ENCODE peak calls at places on chromosomes 13 and 19, in ten cellular contexts. One of them, this sample, is unnamed.

GRCh38 chr13:45907501-45907900 is 55.9 kb upstream of the SIAH3 start:
- DNase-seq in HCT116: no peak
- DNase-seq in fibroblast of lung: no peak
- DNase-seq in PC-3: no peak
- DNase-seq in IMR-90: no peak
- DNase-seq in H9: no peak
- DNase-seq in GM23338: no peak
- DNase-seq in A549: no peak
- DNase-seq in mesendoderm: no peak
- DNase-seq in OCI-LY7: no peak
- DNase-seq in this sample: no peak

GRCh38 chr19:13806728-13807127 is 11.5 kb downstream of the ZSWIM4 start:
- DNase-seq in A549: no peak
- DNase-seq in OCI-LY7: no peak
- DNase-seq in H9: no peak
- DNase-seq in GM23338: no peak
- DNase-seq in IMR-90: no peak
- DNase-seq in HCT116: no peak
- DNase-seq in mesendoderm: no peak
- DNase-seq in fibroblast of lung: no peak
- DNase-seq in PC-3: no peak
- DNase-seq in this sample: no peak

GRCh38 chr13:27679896-27680295 is 58.2 kb downstream of the POLR1D start:
- DNase-seq in PC-3: peak; percentile 33
- DNase-seq in A549: no peak
- DNase-seq in HCT116: no peak
- DNase-seq in IMR-90: no peak
- DNase-seq in OCI-LY7: no peak
- DNase-seq in H9: no peak
- DNase-seq in fibroblast of lung: no peak
- DNase-seq in mesendoderm: no peak
- DNase-seq in GM23338: no peak
- DNase-seq in this sample: no peak

GRCh38 chr19:13692096-13692495 is 72.2 kb upstream of the MRI1 start:
- DNase-seq in IMR-90: peak; percentile 60
- DNase-seq in A549: no peak
- DNase-seq in fibroblast of lung: peak; percentile 84
- DNase-seq in OCI-LY7: no peak
- DNase-seq in GM23338: no peak
- DNase-seq in mesendoderm: no peak
- DNase-seq in HCT116: no peak
- DNase-seq in H9: no peak
- DNase-seq in PC-3: peak; percentile 93
- DNase-seq in this sample: no peak

GRCh38 chr19:36084231-36085009 is 26.5 kb upstream of the OVOL3 start:
- DNase-seq in fibroblast of lung: no peak
- DNase-seq in IMR-90: no peak
- DNase-seq in PC-3: no peak
- DNase-seq in mesendoderm: no peak
- DNase-seq in HCT116: no peak
- DNase-seq in H9: no peak
- DNase-seq in GM23338: no peak
- DNase-seq in OCI-LY7: no peak
- DNase-seq in A549: no peak
- DNase-seq in this sample: no peak

GRCh38 chr13:23469901-23470525 is 36.5 kb upstream of the SACS start:
- DNase-seq in A549: no peak
- DNase-seq in OCI-LY7: no peak
- DNase-seq in HCT116: no peak
- DNase-seq in fibroblast of lung: peak; percentile 73
- DNase-seq in mesendoderm: peak; percentile 76
- DNase-seq in GM23338: peak; percentile 58
- DNase-seq in IMR-90: peak; percentile 83
- DNase-seq in H9: no peak
- DNase-seq in PC-3: no peak
- DNase-seq in this sample: no peak

GRCh38 chr19:16688084-16688483 is 27.1 kb downstream of the TMEM38A start:
- DNase-seq in PC-3: no peak
- DNase-seq in IMR-90: no peak
- DNase-seq in mesendoderm: no peak
- DNase-seq in GM23338: no peak
- DNase-seq in HCT116: no peak
- DNase-seq in A549: no peak
- DNase-seq in OCI-LY7: no peak
- DNase-seq in H9: no peak
- DNase-seq in fibroblast of lung: no peak
- DNase-seq in this sample: no peak

GRCh38 chr19:33292595-33293254 is 9.6 kb downstream of the CEBPA start:
- DNase-seq in fibroblast of lung: no peak
- DNase-seq in H9: no peak
- DNase-seq in PC-3: peak; percentile 21
- DNase-seq in HCT116: no peak
- DNase-seq in mesendoderm: no peak
- DNase-seq in IMR-90: no peak
- DNase-seq in A549: no peak
- DNase-seq in OCI-LY7: no peak
- DNase-seq in GM23338: no peak
- DNase-seq in this sample: no peak

GRCh38 chr19:13937479-13938360 is 497 bp downstream of the PODNL1 start:
- DNase-seq in PC-3: no peak
- DNase-seq in IMR-90: no peak
- DNase-seq in HCT116: no peak
- DNase-seq in H9: peak; percentile 45
- DNase-seq in GM23338: peak; percentile 37
- DNase-seq in OCI-LY7: no peak
- DNase-seq in mesendoderm: no peak
- DNase-seq in A549: no peak
- DNase-seq in fibroblast of lung: peak; percentile 60
- DNase-seq in this sample: no peak

GRCh38 chr19:49502866-49503581 is 6.8 kb downstream of the RPS11 start:
- DNase-seq in mesendoderm: no peak
- DNase-seq in fibroblast of lung: peak; percentile 63
- DNase-seq in PC-3: peak; percentile 83
- DNase-seq in IMR-90: peak; percentile 81
- DNase-seq in HCT116: peak; percentile 54
- DNase-seq in H9: peak; percentile 46
- DNase-seq in A549: peak; percentile 69
- DNase-seq in GM23338: peak; percentile 58
- DNase-seq in OCI-LY7: peak; percentile 74
- DNase-seq in this sample: no peak

GRCh38 chr13:94232956-94233355 is 246.5 kb downstream of the DCT start:
- DNase-seq in OCI-LY7: no peak
- DNase-seq in mesendoderm: no peak
- DNase-seq in IMR-90: no peak
- DNase-seq in H9: no peak
- DNase-seq in fibroblast of lung: no peak
- DNase-seq in HCT116: no peak
- DNase-seq in GM23338: no peak
- DNase-seq in PC-3: no peak
- DNase-seq in A549: no peak
- DNase-seq in this sample: no peak

GRCh38 chr13:44378277-44378676 is 4.7 kb downstream of the SERP2 start:
- DNase-seq in IMR-90: no peak
- DNase-seq in OCI-LY7: no peak
- DNase-seq in fibroblast of lung: no peak
- DNase-seq in GM23338: no peak
- DNase-seq in PC-3: no peak
- DNase-seq in HCT116: no peak
- DNase-seq in H9: no peak
- DNase-seq in mesendoderm: no peak
- DNase-seq in A549: no peak
- DNase-seq in this sample: no peak

GRCh38 chr13:44383945-44384344 is 10.3 kb downstream of the SERP2 start:
- DNase-seq in A549: no peak
- DNase-seq in OCI-LY7: no peak
- DNase-seq in GM23338: no peak
- DNase-seq in PC-3: no peak
- DNase-seq in H9: no peak
- DNase-seq in IMR-90: no peak
- DNase-seq in mesendoderm: no peak
- DNase-seq in fibroblast of lung: no peak
- DNase-seq in HCT116: no peak
- DNase-seq in this sample: no peak

GRCh38 chr13:44380404-44381165 is 7.0 kb downstream of the SERP2 start:
- DNase-seq in H9: no peak
- DNase-seq in OCI-LY7: no peak
- DNase-seq in mesendoderm: no peak
- DNase-seq in fibroblast of lung: peak; percentile 66
- DNase-seq in A549: no peak
- DNase-seq in PC-3: no peak
- DNase-seq in GM23338: no peak
- DNase-seq in HCT116: no peak
- DNase-seq in IMR-90: peak; percentile 48
- DNase-seq in this sample: no peak

GRCh38 chr13:44382635-44383145 is 9.1 kb downstream of the SERP2 start:
- DNase-seq in PC-3: no peak
- DNase-seq in OCI-LY7: no peak
- DNase-seq in GM23338: no peak
- DNase-seq in fibroblast of lung: no peak
- DNase-seq in IMR-90: no peak
- DNase-seq in H9: no peak
- DNase-seq in HCT116: no peak
- DNase-seq in A549: no peak
- DNase-seq in mesendoderm: no peak
- DNase-seq in this sample: no peak

DNA sequence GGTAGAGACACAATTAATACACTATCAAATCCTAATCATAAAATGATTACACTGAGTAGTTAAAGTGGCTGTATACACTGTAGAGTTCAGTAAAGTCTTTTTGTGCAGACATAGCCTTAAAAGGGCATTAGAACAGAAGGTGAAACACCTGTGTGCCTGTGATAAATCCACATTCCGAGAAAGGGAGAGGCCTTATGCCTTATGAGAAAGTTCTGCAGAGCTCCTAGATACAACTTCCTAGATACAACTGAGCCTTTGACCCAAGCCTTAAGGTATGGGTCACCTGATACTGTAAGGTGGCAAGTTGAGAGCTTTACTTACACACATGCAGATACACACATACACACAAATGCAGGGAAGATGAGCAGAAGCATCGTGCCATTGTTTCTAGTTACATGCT is 6.3 kb downstream of the SERP2 start:
- DNase-seq in IMR-90: no peak
- DNase-seq in HCT116: no peak
- DNase-seq in PC-3: no peak
- DNase-seq in A549: no peak
- DNase-seq in mesendoderm: no peak
- DNase-seq in fibroblast of lung: no peak
- DNase-seq in GM23338: no peak
- DNase-seq in OCI-LY7: no peak
- DNase-seq in H9: no peak
- DNase-seq in this sample: no peak
- H3K4me2 ChIP-seq in IMR-90: no peak overlapping the region
- H3K4me2 ChIP-seq in HCT116: peak overlapping the region; percentile 7
- H3K4me2 ChIP-seq in PC-3: no peak overlapping the region
- H3K4me2 ChIP-seq in A549: no peak overlapping the region
- H3K4me2 ChIP-seq in mesendoderm: no peak overlapping the region
- H3K4me2 ChIP-seq in fibroblast of lung: no peak overlapping the region
- H3K4me2 ChIP-seq in GM23338: no peak overlapping the region
- H3K4me2 ChIP-seq in OCI-LY7: no peak overlapping the region
- H3K4me2 ChIP-seq in H9: no peak overlapping the region
- H3K4me2 ChIP-seq in this sample: no peak overlapping the region

GRCh38 chr19:55452381-55453325 is 8.8 kb downstream of the ISOC2 start:
- DNase-seq in fibroblast of lung: peak; percentile 73
- DNase-seq in HCT116: no peak
- DNase-seq in OCI-LY7: peak; percentile 76
- DNase-seq in H9: peak; percentile 93
- DNase-seq in PC-3: peak; percentile 57
- DNase-seq in IMR-90: peak; percentile 79
- DNase-seq in mesendoderm: peak; percentile 92
- DNase-seq in A549: peak; percentile 66
- DNase-seq in GM23338: peak; percentile 95
- DNase-seq in this sample: peak; percentile 95
- H3K4me2 ChIP-seq in fibroblast of lung: no peak overlapping the region
- H3K4me2 ChIP-seq in HCT116: no peak overlapping the region
- H3K4me2 ChIP-seq in OCI-LY7: peak overlapping the region; percentile 26
- H3K4me2 ChIP-seq in H9: peak overlapping the region; percentile 86
- H3K4me2 ChIP-seq in PC-3: no peak overlapping the region
- H3K4me2 ChIP-seq in IMR-90: peak overlapping the region; percentile 77
- H3K4me2 ChIP-seq in mesendoderm: peak overlapping the region; percentile 42
- H3K4me2 ChIP-seq in A549: peak overlapping the region; percentile 98
- H3K4me2 ChIP-seq in GM23338: peak overlapping the region; percentile 87
- H3K4me2 ChIP-seq in this sample: peak overlapping the region; percentile 85

DNA sequence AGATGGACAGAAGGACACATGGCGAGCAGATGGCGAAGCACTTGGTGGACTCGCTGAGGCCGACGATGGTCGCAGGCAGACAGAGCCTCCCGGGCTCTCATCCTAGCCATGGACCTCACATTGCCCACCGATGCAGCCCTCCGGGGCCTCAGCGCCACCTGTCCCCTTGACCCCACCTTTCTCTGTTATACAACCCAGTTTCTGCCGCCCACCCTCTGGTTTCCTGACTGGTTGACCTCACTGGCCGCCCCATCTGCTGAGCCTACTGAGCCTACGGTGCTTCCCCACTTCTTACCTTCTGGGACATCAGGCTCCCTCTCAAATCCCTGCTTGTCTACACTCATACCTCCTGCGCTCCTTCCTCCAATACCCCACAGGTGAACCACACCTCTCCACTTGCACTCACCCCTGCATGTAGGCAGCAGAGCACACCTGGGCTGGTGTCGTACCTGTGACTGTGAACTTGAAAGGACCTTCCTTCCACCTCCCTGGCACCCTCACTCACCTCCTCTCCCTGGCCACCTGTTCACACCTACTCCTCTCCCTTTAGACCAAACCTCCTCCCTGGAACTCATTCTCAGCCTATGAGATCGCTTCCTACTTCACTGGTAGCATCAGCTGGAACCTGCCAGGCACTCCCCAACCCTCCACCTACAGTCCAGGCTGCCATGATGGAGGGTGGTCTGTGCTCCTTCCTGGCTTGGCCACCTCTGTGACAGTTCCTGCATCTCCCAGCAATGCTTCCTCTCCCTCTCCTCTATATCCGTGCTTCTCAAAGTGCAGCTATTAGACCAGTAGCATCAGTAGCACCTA is 36.1 kb downstream of the HPN start:
- DNase-seq in IMR-90: no peak
- DNase-seq in PC-3: no peak
- DNase-seq in GM23338: no peak
- DNase-seq in A549: no peak
- DNase-seq in HCT116: no peak
- DNase-seq in OCI-LY7: no peak
- DNase-seq in mesendoderm: peak; percentile 59
- DNase-seq in fibroblast of lung: no peak
- DNase-seq in H9: no peak
- DNase-seq in this sample: no peak
- H3K4me2 ChIP-seq in IMR-90: no peak overlapping the region
- H3K4me2 ChIP-seq in PC-3: no peak overlapping the region
- H3K4me2 ChIP-seq in GM23338: no peak overlapping the region
- H3K4me2 ChIP-seq in A549: no peak overlapping the region
- H3K4me2 ChIP-seq in HCT116: no peak overlapping the region
- H3K4me2 ChIP-seq in OCI-LY7: no peak overlapping the region
- H3K4me2 ChIP-seq in mesendoderm: no peak overlapping the region
- H3K4me2 ChIP-seq in fibroblast of lung: no peak overlapping the region
- H3K4me2 ChIP-seq in H9: no peak overlapping the region
- H3K4me2 ChIP-seq in this sample: no peak overlapping the region

DNA sequence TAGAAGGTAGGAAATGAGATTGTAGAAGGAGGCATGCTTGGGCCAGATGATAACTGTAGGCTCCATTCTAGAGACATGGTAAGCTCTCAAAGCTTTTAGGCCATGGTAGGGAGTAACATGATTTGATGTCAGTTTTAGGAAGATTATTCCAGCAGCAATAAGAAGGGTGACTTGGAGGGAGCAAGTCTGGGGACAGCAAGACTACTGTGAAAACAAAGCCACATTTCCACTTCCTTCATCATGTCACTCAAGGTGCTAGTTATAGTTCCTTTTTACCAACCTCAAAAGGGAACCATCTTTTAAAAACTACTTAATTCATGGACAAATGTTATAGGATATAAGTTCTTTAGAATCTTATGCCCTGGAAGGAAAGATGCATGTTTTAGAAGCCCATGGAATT is 23.9 kb upstream of the WDFY2 start:
- DNase-seq in mesendoderm: no peak
- DNase-seq in fibroblast of lung: no peak
- DNase-seq in HCT116: no peak
- DNase-seq in OCI-LY7: no peak
- DNase-seq in IMR-90: no peak
- DNase-seq in A549: no peak
- DNase-seq in PC-3: no peak
- DNase-seq in GM23338: no peak
- DNase-seq in H9: no peak
- DNase-seq in this sample: no peak
- H3K4me2 ChIP-seq in mesendoderm: no peak overlapping the region
- H3K4me2 ChIP-seq in fibroblast of lung: no peak overlapping the region
- H3K4me2 ChIP-seq in HCT116: no peak overlapping the region
- H3K4me2 ChIP-seq in OCI-LY7: no peak overlapping the region
- H3K4me2 ChIP-seq in IMR-90: no peak overlapping the region
- H3K4me2 ChIP-seq in A549: no peak overlapping the region
- H3K4me2 ChIP-seq in PC-3: no peak overlapping the region
- H3K4me2 ChIP-seq in GM23338: no peak overlapping the region
- H3K4me2 ChIP-seq in H9: no peak overlapping the region
- H3K4me2 ChIP-seq in this sample: no peak overlapping the region